ENCODE peak calls at places on chromosomes 3 and 15, in ten cellular contexts. D, M, C, V, G, Q, X, T, F and E are unnamed samples.
A peak's percentile ranks its signal among the peaks of the same experiment; 100 is the strongest.

GRCh38 chr3:48565591-48566400 is 2.2 kb upstream of the UCN2 start:
- DNase-seq in G (no peak), Q (no peak), F (no peak), T (peak; percentile 34), V (no peak), D (no peak), X (peak; percentile 65), C (peak; percentile 21), M (no peak), E (no peak)

GRCh38 chr3:139284221-139284620 is 59.6 kb upstream of the MRPS22 start:
- DNase-seq in T (no peak), Q (no peak), C (no peak), X (no peak), G (no peak), F (no peak), D (no peak), V (no peak), M (no peak), E (no peak)

GRCh38 chr3:50885491-50885890 is 210.8 kb downstream of the DOCK3 start:
- DNase-seq in T (no peak), F (no peak), V (no peak), X (no peak), M (no peak), D (no peak), C (no peak), G (no peak), Q (no peak), E (no peak)

GRCh38 chr15:41848595-41848994 is 9.9 kb downstream of the PLA2G4B start:
- DNase-seq in X (no peak), Q (no peak), M (no peak), C (no peak), T (no peak), D (no peak), F (no peak), G (no peak), V (no peak), E (no peak)

GRCh38 chr3:88142094-88142624 is 7.6 kb upstream of the C3orf38 start:
- DNase-seq in Q (no peak), D (no peak), M (no peak), T (no peak), C (no peak), V (no peak), G (no peak), X (peak; percentile 54), F (no peak), E (no peak)

GRCh38 chr3:157131861-157132260 is 28.1 kb downstream of the CCNL1 start:
- DNase-seq in Q (no peak), X (no peak), D (no peak), G (no peak), T (no peak), C (no peak), M (no peak), V (no peak), F (no peak), E (no peak)

GRCh38 chr3:142863010-142863787 is 25.7 kb downstream of the PCOLCE2 start:
- DNase-seq in V (no peak), D (peak; percentile 27), F (no peak), Q (no peak), X (peak; percentile 39), M (peak; percentile 77), G (no peak), C (no peak), T (peak; percentile 12), E (no peak)

GRCh38 chr15:89034305-89034704 is 54.0 kb upstream of the ABHD2 start:
- DNase-seq in G (no peak), F (no peak), T (no peak), Q (no peak), C (peak; percentile 29), M (no peak), D (no peak), V (no peak), X (peak; percentile 68), E (no peak)

GRCh38 chr3:125165189-125165947 is 47.2 kb downstream of the SLC12A8 start:
- DNase-seq in D (no peak), T (no peak), F (peak; percentile 8), V (no peak), Q (peak; percentile 50), C (no peak), G (no peak), X (peak; percentile 68), M (no peak), E (no peak)

GRCh38 chr15:71440479-71441071 is 325.3 kb downstream of the THSD4 start:
- DNase-seq in F (peak; percentile 82), T (peak; percentile 70), G (no peak), M (no peak), D (no peak), V (no peak), Q (no peak), X (peak; percentile 87), C (peak; percentile 68), E (peak; percentile 58)

GRCh38 chr15:29917600-29918597 is 95.6 kb upstream of the TJP1 start:
- DNase-seq in T (no peak), M (no peak), X (no peak), V (no peak), C (no peak), Q (no peak), G (no peak), D (no peak), F (no peak), E (no peak)

GRCh38 chr15:58666957-58667356 is 82.5 kb downstream of the ADAM10 start:
- DNase-seq in C (no peak), M (no peak), T (peak; percentile 12), F (no peak), D (no peak), Q (no peak), G (no peak), X (peak; percentile 59), V (no peak), E (no peak)

GRCh38 chr3:195185574-195185973 is 85.4 kb downstream of the XXYLT1 start:
- DNase-seq in M (peak; percentile 24), C (no peak), D (no peak), Q (no peak), F (no peak), T (no peak), G (no peak), X (no peak), V (no peak), E (no peak)

GRCh38 chr3:158769519-158770253 is 32.2 kb upstream of the MFSD1 start:
- DNase-seq in G (no peak), Q (no peak), F (no peak), V (no peak), D (no peak), X (peak; percentile 39), M (no peak), C (no peak), T (no peak), E (no peak)
- H3K4me3 ChIP-seq in G (no peak overlapping the region), Q (no peak overlapping the region), F (no peak overlapping the region), V (no peak overlapping the region), D (no peak overlapping the region), X (no peak overlapping the region), M (no peak overlapping the region), C (no peak overlapping the region), T (no peak overlapping the region), E (no peak overlapping the region)

GRCh38 chr15:69703495-69704187 is 251.0 kb downstream of the RPLP1 start:
- DNase-seq in X (peak; percentile 14), D (no peak), G (no peak), Q (no peak), V (no peak), C (no peak), T (peak; percentile 63), M (no peak), F (no peak), E (no peak)
- TF ChIP-seq CTCF in X (no peak), D (no peak), G (no peak), Q (no peak), V (no peak), C (no peak), T (no peak), M (no peak), F (no peak), E (no peak)

GRCh38 chr3:71131893-71132314 is 451.6 kb downstream of the FOXP1 start:
- DNase-seq in Q (no peak), T (no peak), M (no peak), C (no peak), F (no peak), X (no peak), D (no peak), V (no peak), G (no peak), E (no peak)

GRCh38 chr3:71128951-71129350 is 454.6 kb downstream of the FOXP1 start:
- DNase-seq in C (no peak), G (no peak), F (no peak), V (no peak), M (no peak), D (no peak), X (peak; percentile 66), Q (no peak), T (no peak), E (no peak)

GRCh38 chr3:71131385-71131871 is 452.1 kb downstream of the FOXP1 start:
- DNase-seq in V (no peak), M (no peak), C (no peak), D (no peak), G (no peak), X (no peak), T (no peak), F (no peak), Q (no peak), E (no peak)

GRCh38 chr3:71129611-71130515 is 453.7 kb downstream of the FOXP1 start:
- DNase-seq in D (no peak), T (no peak), F (no peak), G (no peak), V (no peak), X (peak; percentile 70), C (no peak), M (no peak), Q (no peak), E (no peak)

GRCh38 chr3:71130516-71131384 is 452.8 kb downstream of the FOXP1 start:
- DNase-seq in X (peak; percentile 94), V (peak; percentile 77), F (no peak), T (peak; percentile 84), Q (peak; percentile 47), M (peak; percentile 79), G (peak; percentile 79), D (peak; percentile 75), C (no peak), E (peak; percentile 59)
- H3K4me3 ChIP-seq in X (peak overlapping the region; percentile 68), V (peak overlapping the region; percentile 56), F (peak overlapping the region; percentile 50), T (peak overlapping the region; percentile 52), Q (peak overlapping the region; percentile 63), M (peak overlapping the region; percentile 62), G (peak overlapping the region; percentile 21), D (peak overlapping the region; percentile 2), C (no peak overlapping the region), E (peak overlapping the region; percentile 49)

GRCh38 chr3:102741694-102742093 is 306.9 kb downstream of the ZPLD1 start:
- DNase-seq in D (no peak), C (no peak), T (no peak), V (no peak), X (no peak), F (no peak), Q (no peak), M (no peak), G (no peak), E (no peak)

GRCh38 chr3:102737353-102737752 is 302.5 kb downstream of the ZPLD1 start:
- DNase-seq in C (no peak), Q (no peak), G (no peak), D (no peak), X (no peak), T (no peak), F (no peak), V (no peak), M (no peak), E (no peak)

GRCh38 chr3:102736288-102736960 is 301.6 kb downstream of the ZPLD1 start:
- DNase-seq in C (no peak), G (no peak), D (no peak), Q (no peak), M (no peak), F (no peak), V (no peak), X (no peak), T (no peak), E (no peak)

GRCh38 chr3:102736961-102737304 is 302.1 kb downstream of the ZPLD1 start:
- DNase-seq in M (no peak), G (no peak), T (no peak), Q (no peak), V (no peak), X (no peak), C (no peak), F (no peak), D (no peak), E (no peak)

GRCh38 chr3:102741105-102741504 is 306.3 kb downstream of the ZPLD1 start:
- DNase-seq in C (peak; percentile 8), M (no peak), Q (no peak), V (no peak), F (no peak), D (no peak), X (no peak), T (no peak), G (no peak), E (no peak)
- TF ChIP-seq CTCF in C (peak; percentile 51), M (no peak), Q (no peak), V (no peak), F (no peak), D (no peak), X (no peak), T (peak; percentile 8), G (no peak), E (no peak)